ENCODE peak calls at places on chromosome 5, in five cellular contexts. Z, H, M, K and P are unnamed samples.

GRCh38 chr5:170219615-170220014 is 13.2 kb upstream of the C5orf58 start:
- DNase-seq in Z (no peak), H (no peak), M (no peak), K (peak; percentile 96), P (peak; percentile 3)

GRCh38 chr5:123099514-123100151 is 10.6 kb downstream of the PRDM6 start:
- DNase-seq in Z (no peak), H (peak; percentile 82), M (peak; percentile 48), K (no peak), P (no peak)

GRCh38 chr5:78799254-78800017 is 150.9 kb upstream of the LHFPL2 start:
- DNase-seq in Z (no peak), H (no peak), M (no peak), K (peak; percentile 64), P (no peak)

GRCh38 chr5:52948418-52949076 is 40.6 kb upstream of the ITGA2 start:
- DNase-seq in Z (peak; percentile 81), H (no peak), M (peak; percentile 81), K (peak; percentile 86), P (peak; percentile 76)

GRCh38 chr5:94197970-94198369 is 420.4 kb downstream of the KIAA0825 start:
- DNase-seq in Z (no peak), H (no peak), M (no peak), K (no peak), P (no peak)

GRCh38 chr5:178421699-178422399 is 168.3 kb downstream of the COL23A1 start:
- DNase-seq in Z (no peak), H (peak; percentile 46), M (no peak), K (no peak), P (no peak)

GRCh38 chr5:156920861-156921431 is 42.1 kb downstream of the TIMD4 start:
- DNase-seq in Z (no peak), H (no peak), M (no peak), K (no peak), P (no peak)

GRCh38 chr5:41122459-41122858 is 51.3 kb upstream of the MROH2B start:
- DNase-seq in Z (no peak), H (no peak), M (peak; percentile 62), K (no peak), P (no peak)

GRCh38 chr5:8981016-8981415 is 564.9 kb downstream of the SEMA5A start:
- DNase-seq in Z (no peak), H (no peak), M (no peak), K (no peak), P (no peak)

GRCh38 chr5:33969572-33970452 is 14.7 kb downstream of the SLC45A2 start:
- DNase-seq in Z (no peak), H (no peak), M (peak; percentile 27), K (peak; percentile 44), P (peak; percentile 63)